ENCODE peak calls at places on chromosomes 12 and 14, in six cellular contexts. U, Z, B, D, Q and G are unnamed samples. For H3K4me1, the result is how much of the 10 kb centered on the place peaks cover.

GRCh38 chr14:71521238-71521637 is 411.0 kb upstream of the RGS6 start:
- ATAC-seq in Z (no peak), D (no peak), Q (no peak), U (no peak), B (no peak), G (no peak)

GRCh38 chr12:14403711-14404164 is 38.3 kb downstream of the ATF7IP start:
- ATAC-seq in U (no peak), Q (peak), Z (peak), D (no peak), B (no peak), G (peak)

GRCh38 chr12:109652233-109652772 is 61.3 kb upstream of the FAM222A start:
- ATAC-seq in U (no peak), Q (no peak), D (no peak), Z (no peak), B (no peak), G (no peak)

GRCh38 chr14:71908141-71908540 is 24.1 kb upstream of the RGS6 start:
- ATAC-seq in U (no peak), B (no peak), D (no peak), Z (no peak), Q (no peak), G (no peak)

GRCh38 chr12:93526786-93527428 is 45.6 kb upstream of the SOCS2 start:
- ATAC-seq in Z (no peak), D (peak), U (peak), B (peak), Q (no peak), G (no peak)

GRCh38 chr14:30621354-30621953 is 665 bp upstream of the SCFD1 start:
- ATAC-seq in D (peak), U (peak), Q (peak), Z (peak), B (peak), G (peak)

GRCh38 chr12:131101703-131102492 is 148.2 kb downstream of the ADGRD1 start:
- ATAC-seq in Z (no peak), B (no peak), D (no peak), Q (peak), U (no peak), G (no peak)

GRCh38 chr14:39211109-39211741 is 22.5 kb upstream of the MIA2 start:
- ATAC-seq in D (no peak), Z (no peak), B (peak), Q (no peak), U (no peak), G (no peak)

GRCh38 chr12:12724421-12725085 is 7.4 kb downstream of the CDKN1B start:
- ATAC-seq in Q (no peak), Z (no peak), B (peak), D (peak), U (no peak), G (no peak)

GRCh38 chr12:26383041-26383440 is 187.7 kb downstream of the SSPN start:
- ATAC-seq in Q (no peak), D (no peak), Z (no peak), U (no peak), B (no peak), G (no peak)

GRCh38 chr12:76909290-76909689 is 30.5 kb upstream of the CSRP2 start:
- ATAC-seq in D (no peak), Q (no peak), B (no peak), U (no peak), Z (no peak), G (no peak)

GRCh38 chr12:113860950-113861349 is 105.2 kb downstream of the RBM19 start:
- ATAC-seq in U (no peak), D (peak), B (no peak), Q (no peak), Z (peak), G (no peak)

GRCh38 chr14:103679351-103679750 is 35.9 kb downstream of the XRCC3 start:
- ATAC-seq in D (peak), Z (peak), Q (peak), B (peak), U (peak), G (peak)

GRCh38 chr12:101933866-101934514 is 56.6 kb downstream of the DRAM1 start:
- ATAC-seq in D (no peak), Z (no peak), U (no peak), Q (no peak), B (no peak), G (no peak)

GRCh38 chr12:111953455-111953854 is 59.5 kb downstream of the TMEM116 start:
- ATAC-seq in Z (no peak), U (no peak), Q (no peak), D (no peak), B (no peak), G (no peak)

GRCh38 chr12:92400006-92400405 is 254.4 kb upstream of the BTG1 start:
- ATAC-seq in D (no peak), U (no peak), B (no peak), Z (no peak), Q (peak), G (no peak)

DNA sequence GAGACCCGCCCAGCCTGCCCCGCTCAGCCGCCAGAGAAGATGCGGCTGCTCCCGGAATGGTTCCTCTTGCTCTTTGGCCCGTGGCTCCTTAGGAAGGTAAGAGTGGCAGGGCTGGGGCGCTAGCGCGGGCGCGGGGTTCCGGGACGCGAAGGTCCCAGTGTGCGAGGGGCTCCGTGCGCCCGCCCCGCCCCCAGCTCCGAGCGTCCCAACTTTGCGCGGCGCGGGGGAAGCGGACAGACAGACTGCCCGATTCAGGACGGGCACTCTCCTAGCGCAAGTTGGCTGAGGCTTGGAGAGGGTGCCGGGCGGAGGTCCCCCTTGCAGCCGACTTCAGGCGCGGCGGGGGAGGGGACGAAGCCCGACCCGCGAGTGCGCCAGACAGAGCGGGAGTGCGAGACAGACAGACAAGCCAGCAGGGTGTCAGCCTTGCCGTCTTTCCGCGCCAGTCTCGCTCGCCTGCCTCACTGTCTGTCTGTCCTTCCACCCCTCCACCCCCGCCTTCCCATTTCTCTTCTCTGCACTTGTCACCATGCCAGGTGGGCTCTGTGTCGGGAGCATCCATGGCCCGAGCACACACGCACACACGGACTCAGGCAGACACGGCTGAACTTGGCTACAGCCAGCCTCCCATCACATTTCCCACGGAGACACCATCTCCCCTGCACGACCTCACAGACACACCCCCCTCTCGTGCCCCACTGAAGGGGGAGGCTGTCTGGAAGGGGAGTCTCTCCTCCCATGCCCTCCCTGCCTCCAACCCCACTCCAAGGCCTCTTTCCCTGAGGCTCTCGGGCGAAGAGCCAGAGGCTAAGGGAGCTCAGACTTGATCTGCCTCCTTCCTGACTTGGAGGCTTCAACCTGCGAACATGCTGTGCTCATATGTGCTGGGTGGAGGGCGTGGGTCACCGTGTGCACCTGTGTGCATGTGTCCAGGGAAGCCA is 607 bp downstream of the NXPH4 start:
- ATAC-seq in B (no peak), D (peak), Q (no peak), U (no peak), Z (no peak), G (no peak)
- H3K4me1 ChIP-seq in B (under half), D (under half), Q (under half), U (half or more), Z (half or more), G (half or more)

GRCh38 chr12:2958432-2959193 is 584 bp upstream of the TEAD4 start:
- ATAC-seq in Z (peak), D (peak), B (peak), U (peak), Q (peak), G (peak)

GRCh38 chr12:2959194-2959507 is at the start of gene TEAD4:
- ATAC-seq in B (peak), Z (peak), Q (peak), D (peak), U (peak), G (peak)

GRCh38 chr12:2960432-2960956 is 1.3 kb downstream of the TEAD4 start:
- ATAC-seq in D (no peak), B (peak), Q (peak), Z (peak), U (no peak), G (no peak)

GRCh38 chr12:2960996-2961616 is 1.9 kb downstream of the TEAD4 start:
- ATAC-seq in B (no peak), Q (no peak), Z (no peak), U (no peak), D (no peak), G (no peak)

GRCh38 chr12:2959508-2960431 is 573 bp downstream of the TEAD4 start:
- ATAC-seq in Q (peak), B (peak), D (peak), Z (peak), U (peak), G (peak)
- TF ChIP-seq EP300 in Q (no peak), B (no peak), D (no peak), Z (no peak), U (no peak), G (no peak)

GRCh38 chr14:96189288-96189711 is 15.3 kb upstream of the BDKRB2 start:
- ATAC-seq in Q (peak), D (no peak), U (peak), Z (no peak), B (no peak), G (no peak)

GRCh38 chr14:96192049-96192448 is 12.6 kb upstream of the BDKRB2 start:
- ATAC-seq in U (no peak), Z (no peak), D (no peak), Q (no peak), B (peak), G (no peak)

GRCh38 chr14:96194262-96194656 is 10.4 kb upstream of the BDKRB2 start:
- ATAC-seq in B (no peak), U (no peak), Q (peak), Z (no peak), D (no peak), G (no peak)

GRCh38 chr14:96192975-96193805 is 11.4 kb upstream of the BDKRB2 start:
- ATAC-seq in U (no peak), Q (no peak), Z (no peak), D (no peak), B (no peak), G (no peak)

GRCh38 chr14:96191355-96191754 is 13.3 kb upstream of the BDKRB2 start:
- ATAC-seq in B (no peak), U (no peak), Q (no peak), D (no peak), Z (no peak), G (no peak)
- H3K4me1 ChIP-seq in B (under half), U (under half), Q (under half), D (under half), Z (under half), G (under half)

GRCh38 chr12:68356060-68356748 is 24.0 kb upstream of the MDM1 start:
- ATAC-seq in Q (peak), Z (no peak), D (no peak), U (no peak), B (no peak), G (no peak)
- TF ChIP-seq EP300 in Q (no peak), Z (no peak), D (no peak), U (no peak), B (no peak), G (no peak)

DNA sequence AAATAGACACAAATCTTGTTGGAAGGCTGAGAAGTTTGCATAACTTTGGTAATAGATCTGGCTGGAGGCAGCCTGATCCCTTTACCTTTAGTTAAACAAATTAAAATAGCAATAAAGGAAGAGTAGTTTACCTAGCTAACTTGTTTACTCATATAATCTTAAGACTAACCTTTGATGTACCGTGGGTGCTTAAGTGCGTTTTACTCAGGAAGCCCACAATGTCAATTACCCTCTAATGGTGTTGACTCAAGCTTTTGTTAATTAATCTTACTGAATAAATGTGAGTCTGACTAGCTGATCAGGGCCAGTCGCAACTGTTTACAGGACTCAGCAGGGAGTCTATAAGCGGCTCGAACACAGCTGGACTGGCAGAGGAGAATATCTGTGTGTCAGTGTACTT is 51.5 kb downstream of the FAR2 start:
- ATAC-seq in D (no peak), B (no peak), Z (no peak), Q (no peak), U (no peak), G (no peak)
- H3K4me1 ChIP-seq in D (under half), B (under half), Z (under half), Q (under half), U (under half), G (under half)

GRCh38 chr12:79983492-79983891 is 48.6 kb upstream of the PPP1R12A start:
- ATAC-seq in D (peak), B (no peak), U (no peak), Z (no peak), Q (no peak), G (no peak)
- TF ChIP-seq EP300 in D (no peak), B (no peak), U (no peak), Z (no peak), Q (no peak), G (no peak)

GRCh38 chr14:68399971-68400370 is 392.9 kb downstream of the ZFP36L1 start:
- ATAC-seq in D (no peak), Z (no peak), Q (no peak), U (no peak), B (no peak), G (no peak)
- H3K4me1 ChIP-seq in D (under half), Z (under half), Q (half or more), U (half or more), B (under half), G (under half)

DNA sequence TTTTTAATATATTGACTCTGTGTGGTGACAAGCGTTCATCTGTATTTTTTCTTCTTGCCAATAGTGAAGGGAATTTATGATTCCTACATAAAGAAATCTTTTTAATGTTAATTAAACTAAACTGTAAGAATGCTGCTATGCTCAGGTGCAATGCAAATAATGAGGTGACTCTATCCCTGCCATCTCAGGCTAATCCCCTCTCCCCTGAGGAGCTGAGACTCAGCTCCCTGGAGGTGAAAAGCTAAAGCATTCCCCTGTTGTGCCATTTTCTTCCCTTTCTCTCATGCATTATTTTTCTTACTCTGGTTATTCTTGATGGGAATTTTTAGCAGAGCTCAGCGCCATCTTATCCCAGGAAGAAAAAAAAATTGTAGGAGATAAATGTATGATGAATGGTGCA is 113.9 kb upstream of the FGD4 start:
- ATAC-seq in U (no peak), Q (no peak), B (no peak), D (no peak), Z (no peak), G (no peak)
- TF ChIP-seq EP300 in U (no peak), Q (no peak), B (no peak), D (no peak), Z (no peak), G (no peak)